ENCODE peak calls at places on chromosome 14, in eight cellular contexts. Q, I, N, X, Y, L, J and P are unnamed samples.

GRCh38 chr14:104746071-104746545 is 6.8 kb upstream of the SIVA1 start:
- DNase-seq in Q (no peak), I (no peak), N (no peak), X (no peak), Y (no peak), L (no peak), J (no peak), P (no peak)

GRCh38 chr14:24692382-24693352 is 58.7 kb upstream of the GZMB start:
- DNase-seq in Q (no peak), I (no peak), N (no peak), X (no peak), Y (no peak), L (peak; percentile 89), J (no peak), P (no peak)

GRCh38 chr14:90732723-90733122 is 83.5 kb downstream of the TTC7B start:
- DNase-seq in Q (no peak), I (no peak), N (no peak), X (no peak), Y (no peak), L (no peak), J (no peak), P (no peak)

GRCh38 chr14:66680216-66680615 is 172.3 kb downstream of the GPHN start:
- DNase-seq in Q (no peak), I (no peak), N (no peak), X (no peak), Y (no peak), L (no peak), J (no peak), P (no peak)

GRCh38 chr14:50836515-50836914 is 5.6 kb upstream of the NIN start:
- DNase-seq in Q (peak; percentile 39), I (no peak), N (no peak), X (no peak), Y (no peak), L (no peak), J (no peak), P (no peak)

GRCh38 chr14:100981808-100982207 is 78.3 kb upstream of the RTL1 start:
- DNase-seq in Q (no peak), I (no peak), N (no peak), X (no peak), Y (no peak), L (no peak), J (no peak), P (no peak)

GRCh38 chr14:55316528-55316927 is 45.3 kb downstream of the FBXO34 start:
- DNase-seq in Q (no peak), I (no peak), N (no peak), X (no peak), Y (no peak), L (no peak), J (no peak), P (no peak)

GRCh38 chr14:71362920-71363584 is 455.8 kb downstream of the PCNX1 start:
- DNase-seq in Q (no peak), I (no peak), N (no peak), X (no peak), Y (no peak), L (no peak), J (no peak), P (no peak)

GRCh38 chr14:37903561-37904191 is 304.0 kb upstream of the SSTR1 start:
- DNase-seq in Q (peak; percentile 50), I (peak; percentile 37), N (peak; percentile 33), X (no peak), Y (no peak), L (peak; percentile 58), J (peak; percentile 26), P (no peak)

GRCh38 chr14:20742132-20742531 is 3.6 kb upstream of the EDDM3A start:
- DNase-seq in Q (no peak), I (no peak), N (no peak), X (no peak), Y (no peak), L (no peak), J (no peak), P (no peak)

GRCh38 chr14:92647499-92648279 is 100.7 kb downstream of the LGMN start:
- DNase-seq in Q (no peak), I (no peak), N (no peak), X (no peak), Y (no peak), L (no peak), J (no peak), P (no peak)

GRCh38 chr14:26870722-26871121 is 272.9 kb upstream of the NOVA1 start:
- DNase-seq in Q (no peak), I (no peak), N (no peak), X (no peak), Y (no peak), L (no peak), J (no peak), P (no peak)

GRCh38 chr14:68948686-68949085 is 30.4 kb downstream of the ACTN1 start:
- DNase-seq in Q (no peak), I (no peak), N (no peak), X (no peak), Y (no peak), L (no peak), J (no peak), P (no peak)

GRCh38 chr14:60565211-60565610 is 56.3 kb downstream of the SIX6 start:
- DNase-seq in Q (peak; percentile 71), I (no peak), N (no peak), X (no peak), Y (peak; percentile 74), L (no peak), J (peak; percentile 13), P (no peak)

GRCh38 chr14:83355609-83356008 is 1822.0 kb upstream of the SEL1L start:
- DNase-seq in Q (no peak), I (no peak), N (no peak), X (no peak), Y (no peak), L (no peak), J (no peak), P (no peak)

GRCh38 chr14:90567991-90568390 is 171.2 kb downstream of the CALM1 start:
- DNase-seq in Q (no peak), I (no peak), N (no peak), X (no peak), Y (no peak), L (no peak), J (no peak), P (no peak)

GRCh38 chr14:89125216-89125615 is 291.8 kb downstream of the FOXN3 start:
- DNase-seq in Q (no peak), I (no peak), N (no peak), X (no peak), Y (no peak), L (no peak), J (no peak), P (no peak)

GRCh38 chr14:39491134-39491541 is 58.9 kb upstream of the FBXO33 start:
- DNase-seq in Q (peak; percentile 39), I (peak; percentile 39), N (peak; percentile 12), X (no peak), Y (no peak), L (peak; percentile 55), J (peak; percentile 17), P (no peak)